ENCODE peak calls at places on chromosomes 13 and 19, in ten cellular contexts. M is NCI-H524, G is dermis blood vessel endothelial cell, F is left colon, J is PC-3, O is MCF 10A, V is C1 segment of cervical spinal cord, P is AG08395, Q is SW480, R is cardiac fibroblast. H is an unnamed sample.

GRCh38 chr13:113058988-113059850 is 46.4 kb upstream of the F7 start:
- DNase-seq in Q (peak), M (no peak), G (no peak), V (no peak), R (no peak), P (no peak), J (no peak), F (no peak), O (no peak), H (no peak)

GRCh38 chr19:48683349-48683748 is 10.5 kb upstream of the NTN5 start:
- DNase-seq in M (no peak), V (peak), P (no peak), J (no peak), R (peak), O (no peak), F (no peak), G (peak), Q (no peak), H (peak)

GRCh38 chr19:43620061-43621001 is 902 bp upstream of the ZNF428 start:
- DNase-seq in Q (no peak), G (no peak), M (no peak), V (no peak), J (no peak), P (no peak), O (no peak), R (no peak), F (no peak), H (no peak)

GRCh38 chr19:45747513-45747912 is 14.3 kb downstream of the MEIOSIN start:
- DNase-seq in Q (no peak), P (no peak), O (no peak), R (no peak), M (no peak), V (no peak), F (no peak), J (no peak), G (no peak), H (no peak)

GRCh38 chr13:33052446-33052845 is 36.2 kb downstream of the KL start:
- DNase-seq in O (no peak), F (no peak), R (no peak), J (no peak), G (no peak), Q (no peak), M (no peak), V (no peak), P (peak), H (no peak)

GRCh38 chr19:3976495-3977241 is 5.8 kb upstream of the DAPK3 start:
- DNase-seq in Q (no peak), P (no peak), R (no peak), G (peak), O (no peak), F (no peak), M (no peak), V (no peak), J (no peak), H (peak)

GRCh38 chr13:54185101-54185500 is 1156.5 kb downstream of the OLFM4 start:
- DNase-seq in Q (no peak), G (no peak), O (no peak), F (no peak), M (peak), R (no peak), P (no peak), V (no peak), J (no peak), H (no peak)

GRCh38 chr13:42395066-42395821 is 123.3 kb downstream of the AKAP11 start:
- DNase-seq in J (no peak), M (no peak), Q (no peak), V (no peak), O (no peak), G (no peak), R (no peak), P (no peak), F (no peak), H (no peak)

GRCh38 chr19:1765182-1765903 is 12.0 kb downstream of the ONECUT3 start:
- DNase-seq in Q (no peak), J (no peak), V (no peak), R (no peak), P (no peak), M (no peak), F (no peak), O (no peak), G (no peak), H (no peak)

GRCh38 chr19:18421371-18421959 is 2.3 kb downstream of the SSBP4 start:
- DNase-seq in O (no peak), G (no peak), P (no peak), J (no peak), R (no peak), F (no peak), Q (no peak), V (no peak), M (peak), H (no peak)

GRCh38 chr13:98778749-98779148 is 26.3 kb upstream of the SLC15A1 start:
- DNase-seq in P (no peak), R (peak), G (peak), O (peak), Q (no peak), J (peak), V (no peak), F (no peak), M (no peak), H (no peak)

GRCh38 chr13:30486230-30487074 is 20.7 kb upstream of the HMGB1 start:
- DNase-seq in Q (no peak), V (no peak), M (no peak), P (no peak), R (no peak), O (no peak), G (no peak), F (no peak), J (peak), H (no peak)

GRCh38 chr13:101230271-101230890 is 185.9 kb downstream of the NALCN start:
- DNase-seq in R (no peak), P (no peak), M (no peak), O (no peak), Q (no peak), J (no peak), F (no peak), G (no peak), V (peak), H (no peak)

GRCh38 chr19:40006273-40006691 is 9.4 kb downstream of the ZNF546 start:
- DNase-seq in V (no peak), J (peak), F (no peak), O (peak), P (peak), R (peak), Q (peak), M (no peak), G (peak), H (peak)

GRCh38 chr13:41005709-41006108 is 13.4 kb downstream of the ELF1 start:
- DNase-seq in F (no peak), O (no peak), M (no peak), R (no peak), V (no peak), Q (no peak), G (no peak), P (no peak), J (peak), H (no peak)

GRCh38 chr13:109336730-109337129 is 449.7 kb downstream of the IRS2 start:
- DNase-seq in O (peak), M (no peak), R (peak), P (peak), V (no peak), Q (no peak), F (no peak), J (peak), G (no peak), H (no peak)

GRCh38 chr13:51689597-51689996 is 105.3 kb downstream of the WDFY2 start:
- DNase-seq in P (no peak), O (no peak), J (no peak), V (no peak), Q (peak), M (no peak), R (peak), F (no peak), G (no peak), H (no peak)

GRCh38 chr19:15508035-15508710 is at the start of gene CYP4F22:
- DNase-seq in G (no peak), O (no peak), R (no peak), Q (no peak), V (no peak), J (no peak), F (no peak), M (no peak), P (no peak), H (no peak)

GRCh38 chr13:30660796-30661195 is 43.1 kb downstream of the USPL1 start:
- DNase-seq in P (no peak), O (no peak), G (no peak), R (no peak), J (no peak), M (no peak), V (no peak), Q (no peak), F (no peak), H (no peak)

GRCh38 chr13:113405481-113406300 is 41.8 kb upstream of the GRTP1 start:
- DNase-seq in F (peak), P (no peak), Q (peak), G (no peak), M (peak), J (no peak), O (no peak), R (no peak), V (no peak), H (no peak)

GRCh38 chr13:95301135-95301946 is at the start of gene ABCC4:
- DNase-seq in M (peak), F (peak), O (peak), P (peak), J (peak), G (peak), V (no peak), R (peak), Q (peak), H (peak)

GRCh38 chr13:114149774-114150740 is 17.6 kb upstream of the RASA3 start:
- DNase-seq in P (no peak), G (no peak), M (no peak), V (no peak), J (no peak), Q (peak), O (no peak), F (no peak), R (no peak), H (no peak)

GRCh38 chr19:7500811-7501450 is 12.1 kb upstream of the PEX11G start:
- DNase-seq in G (peak), M (peak), R (peak), J (peak), O (no peak), P (no peak), V (peak), F (peak), Q (peak), H (peak)

GRCh38 chr19:51365211-51366049 is 758 bp downstream of the ETFB start:
- DNase-seq in J (peak), M (no peak), O (peak), G (peak), R (peak), Q (peak), F (no peak), P (peak), V (no peak), H (no peak)

GRCh38 chr13:113192902-113193301 is 15.6 kb downstream of the PCID2 start:
- DNase-seq in F (no peak), R (peak), Q (no peak), V (no peak), M (no peak), O (peak), J (peak), G (no peak), P (peak), H (no peak)

GRCh38 chr19:28426902-28427232 is 786.1 kb downstream of the UQCRFS1 start:
- DNase-seq in J (no peak), P (peak), M (no peak), R (peak), G (no peak), Q (no peak), F (no peak), O (no peak), V (no peak), H (no peak)

GRCh38 chr13:63408227-63409202 is 1992.9 kb upstream of the PCDH20 start:
- DNase-seq in Q (no peak), J (no peak), F (no peak), M (no peak), G (no peak), R (no peak), P (peak), O (no peak), V (no peak), H (no peak)

GRCh38 chr13:112131081-112131739 is 64.3 kb downstream of the SOX1 start:
- DNase-seq in F (no peak), Q (no peak), O (no peak), J (no peak), G (no peak), M (no peak), V (no peak), P (no peak), R (no peak), H (no peak)

GRCh38 chr19:33818426-33818825 is 21.8 kb downstream of the KCTD15 start:
- DNase-seq in M (no peak), Q (no peak), R (no peak), O (no peak), G (no peak), P (no peak), F (no peak), V (no peak), J (no peak), H (no peak)

GRCh38 chr19:46250057-46250456 is 20.5 kb downstream of the IGFL1 start:
- DNase-seq in M (no peak), J (no peak), F (no peak), G (no peak), V (no peak), R (no peak), Q (peak), O (peak), P (no peak), H (no peak)

GRCh38 chr19:3358919-3359849 is 7.2 kb upstream of the NFIC start:
- DNase-seq in M (peak), G (peak), J (peak), O (peak), R (no peak), V (peak), F (no peak), P (peak), Q (no peak), H (peak)

GRCh38 chr19:56117889-56118288 is 3.2 kb downstream of the ZNF787 start:
- DNase-seq in P (no peak), G (no peak), O (no peak), Q (no peak), F (no peak), M (no peak), J (no peak), V (no peak), R (no peak), H (no peak)

GRCh38 chr13:68993154-68993553 is 1114.5 kb upstream of the ATXN8OS start:
- DNase-seq in Q (no peak), P (no peak), J (no peak), V (no peak), F (no peak), R (no peak), G (no peak), M (no peak), O (no peak), H (no peak)

GRCh38 chr19:9839415-9839814 is 4.3 kb downstream of the PIN1 start:
- DNase-seq in P (no peak), Q (no peak), O (no peak), J (peak), G (no peak), F (no peak), M (no peak), V (no peak), R (no peak), H (no peak)

GRCh38 chr19:18733196-18733647 is 49.7 kb downstream of the CRTC1 start:
- DNase-seq in P (no peak), R (peak), J (no peak), M (peak), V (no peak), F (no peak), Q (no peak), O (no peak), G (no peak), H (no peak)

GRCh38 chr19:5207806-5208205 is 132.8 kb downstream of the PTPRS start:
- DNase-seq in F (no peak), V (no peak), P (no peak), M (no peak), J (no peak), O (no peak), G (no peak), Q (no peak), R (no peak), H (no peak)

GRCh38 chr13:36758345-36758744 is 60.7 kb upstream of the RFXAP start:
- DNase-seq in P (no peak), F (no peak), J (no peak), R (no peak), V (no peak), O (no peak), G (no peak), M (peak), Q (no peak), H (no peak)

H was measured in dermis microvascular lymphatic vessel endothelial cell.